ENCODE peak calls at places on chromosomes 3 and 15, in eight cellular contexts. One of them, this sample, is unnamed.

GRCh38 chr3:49901351-49902339 is 2.0 kb downstream of the MST1R start:
- DNase-seq in GM23248: peak
- DNase-seq in iris pigment epithelial cell: peak
- DNase-seq in activated naive CD4-positive, alpha-beta T cell: no peak
- DNase-seq in HFF-Myc: no peak
- DNase-seq in stimulated activated effector memory CD8-positive, alpha-beta T cell treated with anti-CD3 and anti-CD28 coated beads, Interleukin-12 subunit alpha, Interleukin-12 subunit beta, amount 100 ng/mL, for 72 hours: no peak
- DNase-seq in omental fat pad: no peak
- DNase-seq in A172: no peak
- DNase-seq in this sample: no peak

GRCh38 chr3:108673988-108674661 is 83.1 kb downstream of the RETNLB start:
- DNase-seq in GM23248: no peak
- DNase-seq in iris pigment epithelial cell: no peak
- DNase-seq in activated naive CD4-positive, alpha-beta T cell: no peak
- DNase-seq in HFF-Myc: no peak
- DNase-seq in stimulated activated effector memory CD8-positive, alpha-beta T cell treated with anti-CD3 and anti-CD28 coated beads, Interleukin-12 subunit alpha, Interleukin-12 subunit beta, amount 100 ng/mL, for 72 hours: no peak
- DNase-seq in omental fat pad: no peak
- DNase-seq in A172: no peak
- DNase-seq in this sample: no peak

GRCh38 chr15:55221090-55222011 is 24.6 kb upstream of the RSL24D1 start:
- DNase-seq in GM23248: peak
- DNase-seq in iris pigment epithelial cell: peak
- DNase-seq in activated naive CD4-positive, alpha-beta T cell: no peak
- DNase-seq in HFF-Myc: peak
- DNase-seq in stimulated activated effector memory CD8-positive, alpha-beta T cell treated with anti-CD3 and anti-CD28 coated beads, Interleukin-12 subunit alpha, Interleukin-12 subunit beta, amount 100 ng/mL, for 72 hours: peak
- DNase-seq in omental fat pad: no peak
- DNase-seq in A172: peak
- DNase-seq in this sample: no peak

GRCh38 chr3:128316456-128316855 is 150.2 kb downstream of the DNAJB8 start:
- DNase-seq in GM23248: peak
- DNase-seq in iris pigment epithelial cell: no peak
- DNase-seq in activated naive CD4-positive, alpha-beta T cell: peak
- DNase-seq in HFF-Myc: peak
- DNase-seq in stimulated activated effector memory CD8-positive, alpha-beta T cell treated with anti-CD3 and anti-CD28 coated beads, Interleukin-12 subunit alpha, Interleukin-12 subunit beta, amount 100 ng/mL, for 72 hours: no peak
- DNase-seq in omental fat pad: no peak
- DNase-seq in A172: no peak
- DNase-seq in this sample: no peak

GRCh38 chr15:66948294-66948693 is 117.1 kb upstream of the SMAD3 start:
- DNase-seq in GM23248: peak
- DNase-seq in iris pigment epithelial cell: no peak
- DNase-seq in activated naive CD4-positive, alpha-beta T cell: no peak
- DNase-seq in HFF-Myc: no peak
- DNase-seq in stimulated activated effector memory CD8-positive, alpha-beta T cell treated with anti-CD3 and anti-CD28 coated beads, Interleukin-12 subunit alpha, Interleukin-12 subunit beta, amount 100 ng/mL, for 72 hours: no peak
- DNase-seq in omental fat pad: no peak
- DNase-seq in A172: peak
- DNase-seq in this sample: no peak

GRCh38 chr3:117170112-117170511 is 460.5 kb downstream of the TUSC7 start:
- DNase-seq in GM23248: no peak
- DNase-seq in iris pigment epithelial cell: no peak
- DNase-seq in activated naive CD4-positive, alpha-beta T cell: no peak
- DNase-seq in HFF-Myc: no peak
- DNase-seq in stimulated activated effector memory CD8-positive, alpha-beta T cell treated with anti-CD3 and anti-CD28 coated beads, Interleukin-12 subunit alpha, Interleukin-12 subunit beta, amount 100 ng/mL, for 72 hours: no peak
- DNase-seq in omental fat pad: no peak
- DNase-seq in A172: no peak
- DNase-seq in this sample: peak

GRCh38 chr3:71582612-71583568 is 638 bp downstream of the FOXP1 start:
- DNase-seq in GM23248: peak
- DNase-seq in iris pigment epithelial cell: peak
- DNase-seq in activated naive CD4-positive, alpha-beta T cell: peak
- DNase-seq in HFF-Myc: no peak
- DNase-seq in stimulated activated effector memory CD8-positive, alpha-beta T cell treated with anti-CD3 and anti-CD28 coated beads, Interleukin-12 subunit alpha, Interleukin-12 subunit beta, amount 100 ng/mL, for 72 hours: peak
- DNase-seq in omental fat pad: no peak
- DNase-seq in A172: peak
- DNase-seq in this sample: no peak

GRCh38 chr3:66303556-66303955 is 82.8 kb downstream of the SLC25A26 start:
- DNase-seq in GM23248: no peak
- DNase-seq in iris pigment epithelial cell: no peak
- DNase-seq in activated naive CD4-positive, alpha-beta T cell: no peak
- DNase-seq in HFF-Myc: no peak
- DNase-seq in stimulated activated effector memory CD8-positive, alpha-beta T cell treated with anti-CD3 and anti-CD28 coated beads, Interleukin-12 subunit alpha, Interleukin-12 subunit beta, amount 100 ng/mL, for 72 hours: peak
- DNase-seq in omental fat pad: no peak
- DNase-seq in A172: no peak
- DNase-seq in this sample: no peak

GRCh38 chr3:11155341-11156025 is 1.2 kb downstream of the HRH1 start:
- DNase-seq in GM23248: peak
- DNase-seq in iris pigment epithelial cell: peak
- DNase-seq in activated naive CD4-positive, alpha-beta T cell: no peak
- DNase-seq in HFF-Myc: peak
- DNase-seq in stimulated activated effector memory CD8-positive, alpha-beta T cell treated with anti-CD3 and anti-CD28 coated beads, Interleukin-12 subunit alpha, Interleukin-12 subunit beta, amount 100 ng/mL, for 72 hours: no peak
- DNase-seq in omental fat pad: peak
- DNase-seq in A172: peak
- DNase-seq in this sample: peak

GRCh38 chr15:91909574-91909973 is 56.1 kb downstream of the SLCO3A1 start:
- DNase-seq in GM23248: no peak
- DNase-seq in iris pigment epithelial cell: no peak
- DNase-seq in activated naive CD4-positive, alpha-beta T cell: no peak
- DNase-seq in HFF-Myc: no peak
- DNase-seq in stimulated activated effector memory CD8-positive, alpha-beta T cell treated with anti-CD3 and anti-CD28 coated beads, Interleukin-12 subunit alpha, Interleukin-12 subunit beta, amount 100 ng/mL, for 72 hours: no peak
- DNase-seq in omental fat pad: no peak
- DNase-seq in A172: no peak
- DNase-seq in this sample: no peak

GRCh38 chr3:131163-131889 is 65.2 kb upstream of the CHL1 start:
- DNase-seq in GM23248: no peak
- DNase-seq in iris pigment epithelial cell: no peak
- DNase-seq in activated naive CD4-positive, alpha-beta T cell: no peak
- DNase-seq in HFF-Myc: no peak
- DNase-seq in stimulated activated effector memory CD8-positive, alpha-beta T cell treated with anti-CD3 and anti-CD28 coated beads, Interleukin-12 subunit alpha, Interleukin-12 subunit beta, amount 100 ng/mL, for 72 hours: no peak
- DNase-seq in omental fat pad: no peak
- DNase-seq in A172: no peak
- DNase-seq in this sample: no peak

GRCh38 chr3:30549600-30549999 is 56.8 kb upstream of the TGFBR2 start:
- DNase-seq in GM23248: no peak
- DNase-seq in iris pigment epithelial cell: no peak
- DNase-seq in activated naive CD4-positive, alpha-beta T cell: no peak
- DNase-seq in HFF-Myc: no peak
- DNase-seq in stimulated activated effector memory CD8-positive, alpha-beta T cell treated with anti-CD3 and anti-CD28 coated beads, Interleukin-12 subunit alpha, Interleukin-12 subunit beta, amount 100 ng/mL, for 72 hours: no peak
- DNase-seq in omental fat pad: no peak
- DNase-seq in A172: no peak
- DNase-seq in this sample: no peak

GRCh38 chr3:184259878-184260570 is 1.3 kb downstream of the CAMK2N2 start:
- DNase-seq in GM23248: peak
- DNase-seq in iris pigment epithelial cell: peak
- DNase-seq in activated naive CD4-positive, alpha-beta T cell: no peak
- DNase-seq in HFF-Myc: no peak
- DNase-seq in stimulated activated effector memory CD8-positive, alpha-beta T cell treated with anti-CD3 and anti-CD28 coated beads, Interleukin-12 subunit alpha, Interleukin-12 subunit beta, amount 100 ng/mL, for 72 hours: peak
- DNase-seq in omental fat pad: no peak
- DNase-seq in A172: no peak
- DNase-seq in this sample: no peak

GRCh38 chr3:127421943-127422662 is 134.3 kb upstream of the PRR20G start:
- DNase-seq in GM23248: no peak
- DNase-seq in iris pigment epithelial cell: no peak
- DNase-seq in activated naive CD4-positive, alpha-beta T cell: no peak
- DNase-seq in HFF-Myc: no peak
- DNase-seq in stimulated activated effector memory CD8-positive, alpha-beta T cell treated with anti-CD3 and anti-CD28 coated beads, Interleukin-12 subunit alpha, Interleukin-12 subunit beta, amount 100 ng/mL, for 72 hours: peak
- DNase-seq in omental fat pad: no peak
- DNase-seq in A172: no peak
- DNase-seq in this sample: no peak

GRCh38 chr3:170355738-170356595 is 1.5 kb upstream of the SKIL start:
- DNase-seq in GM23248: peak
- DNase-seq in iris pigment epithelial cell: peak
- DNase-seq in activated naive CD4-positive, alpha-beta T cell: no peak
- DNase-seq in HFF-Myc: no peak
- DNase-seq in stimulated activated effector memory CD8-positive, alpha-beta T cell treated with anti-CD3 and anti-CD28 coated beads, Interleukin-12 subunit alpha, Interleukin-12 subunit beta, amount 100 ng/mL, for 72 hours: no peak
- DNase-seq in omental fat pad: no peak
- DNase-seq in A172: peak
- DNase-seq in this sample: no peak

GRCh38 chr15:98684441-98684840 is 36.1 kb downstream of the IGF1R start:
- DNase-seq in GM23248: peak
- DNase-seq in iris pigment epithelial cell: peak
- DNase-seq in activated naive CD4-positive, alpha-beta T cell: no peak
- DNase-seq in HFF-Myc: peak
- DNase-seq in stimulated activated effector memory CD8-positive, alpha-beta T cell treated with anti-CD3 and anti-CD28 coated beads, Interleukin-12 subunit alpha, Interleukin-12 subunit beta, amount 100 ng/mL, for 72 hours: no peak
- DNase-seq in omental fat pad: no peak
- DNase-seq in A172: no peak
- DNase-seq in this sample: no peak

This sample was measured in smooth muscle cell of the brain vasculature.